ENCODE peak calls at places on chromosome 21, in five cellular contexts. C is adipocyte, N is astrocyte of the spinal cord, D is left ventricle myocardium inferior, R is NCI-H1105 treated with DMSO at 0.1 percent for 48 hours. G is an unnamed sample.

GRCh38 chr21:37219766-37220432 is 47.2 kb downstream of the VPS26C start:
- DNase-seq in D (no peak), N (no peak), R (peak), C (no peak), G (no peak)

GRCh38 chr21:29149771-29150425 is 19.5 kb downstream of the MAP3K7CL start:
- DNase-seq in D (no peak), C (no peak), N (peak), R (no peak), G (no peak)

GRCh38 chr21:19557488-19557887 is 1153.9 kb upstream of the TMPRSS15 start:
- DNase-seq in C (no peak), N (no peak), R (no peak), D (no peak), G (no peak)

GRCh38 chr21:39788383-39788782 is 43.4 kb downstream of the IGSF5 start:
- DNase-seq in N (peak), C (peak), R (peak), D (peak), G (peak)

GRCh38 chr21:16908087-16908486 is 604.8 kb upstream of the CXADR start:
- DNase-seq in D (no peak), C (peak), R (peak), N (peak), G (peak)

GRCh38 chr21:35428041-35428400 is 378.9 kb upstream of the RUNX1 start:
- DNase-seq in R (no peak), C (no peak), D (no peak), N (peak), G (no peak)

GRCh38 chr21:26093094-26093493 is 77.5 kb downstream of the APP start:
- DNase-seq in D (no peak), C (no peak), R (no peak), N (no peak), G (no peak)

GRCh38 chr21:38680401-38680800 is 125.3 kb upstream of the ETS2 start:
- DNase-seq in N (no peak), C (no peak), D (no peak), R (no peak), G (no peak)

GRCh38 chr21:34365794-34366193 is 2.0 kb downstream of the KCNE2 start:
- DNase-seq in C (no peak), R (no peak), N (no peak), D (no peak), G (no peak)

GRCh38 chr21:26686278-26686677 is 113.2 kb upstream of the CYYR1 start:
- DNase-seq in N (peak), C (peak), D (no peak), R (no peak), G (no peak)

GRCh38 chr21:44800971-44801467 is 601 bp downstream of the UBE2G2 start:
- DNase-seq in R (peak), D (no peak), N (peak), C (peak), G (no peak)

GRCh38 chr21:28773036-28773435 is 219.6 kb downstream of the LTN1 start:
- DNase-seq in C (no peak), R (no peak), N (no peak), D (no peak), G (no peak)

GRCh38 chr21:42201615-42202161 is 17.3 kb upstream of the ABCG1 start:
- DNase-seq in D (no peak), R (no peak), N (no peak), C (no peak), G (no peak)

GRCh38 chr21:39050839-39051560 is 132.3 kb downstream of the PSMG1 start:
- DNase-seq in R (peak), N (no peak), D (no peak), C (no peak), G (no peak)

GRCh38 chr21:20996421-20997307 is 1.5 kb upstream of the NCAM2 start:
- DNase-seq in R (no peak), N (peak), D (no peak), C (no peak), G (no peak)

GRCh38 chr21:46560568-46561447 is 44.1 kb downstream of the S100B start:
- DNase-seq in N (no peak), R (no peak), D (no peak), C (no peak), G (no peak)

GRCh38 chr21:45989355-45990048 is 7.9 kb downstream of the COL6A1 start:
- DNase-seq in R (no peak), D (peak), C (no peak), N (no peak), G (no peak)

GRCh38 chr21:39180429-39181019 is 2.7 kb downstream of the PSMG1 start:
- DNase-seq in D (no peak), N (no peak), C (no peak), R (no peak), G (no peak)

GRCh38 chr21:41691205-41692203 is 75.3 kb downstream of the RIPK4 start:
- DNase-seq in R (no peak), N (no peak), D (no peak), C (no peak), G (no peak)

GRCh38 chr21:27582946-27583270 is 616.0 kb upstream of the ADAMTS5 start:
- DNase-seq in C (no peak), R (no peak), N (no peak), D (no peak), G (no peak)

GRCh38 chr21:43611598-43612369 is 47.5 kb downstream of the HSF2BP start:
- DNase-seq in C (peak), N (peak), D (peak), R (peak), G (peak)

GRCh38 chr21:31072486-31072885 is 34.2 kb upstream of the KRTAP19-8 start:
- DNase-seq in C (no peak), N (no peak), D (no peak), R (no peak), G (no peak)

GRCh38 chr21:29238967-29239289 is 59.8 kb upstream of the BACH1 start:
- DNase-seq in C (peak), N (peak), R (no peak), D (no peak), G (no peak)

GRCh38 chr21:45152265-45152746 is 77.9 kb downstream of the ADARB1 start:
- DNase-seq in C (no peak), R (no peak), N (peak), D (peak), G (no peak)

GRCh38 chr21:15455819-15456462 is 273.8 kb upstream of the USP25 start:
- DNase-seq in N (no peak), D (no peak), C (no peak), R (no peak), G (no peak)

GRCh38 chr21:36773111-36773510 is 74.2 kb downstream of the SIM2 start:
- DNase-seq in R (peak), C (peak), D (peak), N (peak), G (no peak)

GRCh38 chr21:43727571-43728466 is 8.9 kb downstream of the PDXK start:
- DNase-seq in C (peak), R (no peak), N (no peak), D (peak), G (no peak)

GRCh38 chr21:36890086-36890485 is 76.4 kb downstream of the HLCS start:
- DNase-seq in R (no peak), C (no peak), D (no peak), N (no peak), G (no peak)

GRCh38 chr21:42019101-42019605 is 9.0 kb upstream of the ZBTB21 start:
- DNase-seq in R (no peak), N (no peak), D (no peak), C (no peak), G (no peak)

GRCh38 chr21:17612023-17612564 is 607 bp downstream of the BTG3 start:
- DNase-seq in C (peak), N (no peak), R (peak), D (peak), G (no peak)

GRCh38 chr21:36759348-36760083 is 60.6 kb downstream of the SIM2 start:
- DNase-seq in C (no peak), N (no peak), R (no peak), D (no peak), G (no peak)

GRCh38 chr21:45541221-45542039 is 810 bp downstream of the SLC19A1 start:
- DNase-seq in D (peak), C (peak), N (peak), R (peak), G (peak)